ENCODE peak calls at places on chromosomes 16 and 17, in six cellular contexts. One of them, this sample, is unnamed.

GRCh38 chr17:12995896-12996295 is 21.9 kb downstream of the ELAC2 start:
- DNase-seq in effector CD8-positive, alpha-beta T cell: no peak
- DNase-seq in A549: no peak
- DNase-seq in NCI-H1436: no peak
- DNase-seq in right lobe of liver: no peak
- DNase-seq in uterus: no peak
- DNase-seq in this sample: no peak

GRCh38 chr16:82694239-82694874 is 67.6 kb downstream of the CDH13 start:
- DNase-seq in effector CD8-positive, alpha-beta T cell: no peak
- DNase-seq in A549: no peak
- DNase-seq in NCI-H1436: no peak
- DNase-seq in right lobe of liver: no peak
- DNase-seq in uterus: no peak
- DNase-seq in this sample: no peak

GRCh38 chr17:49388692-49389513 is 25.8 kb downstream of the PHB1 start:
- DNase-seq in effector CD8-positive, alpha-beta T cell: no peak
- DNase-seq in A549: no peak
- DNase-seq in NCI-H1436: no peak
- DNase-seq in right lobe of liver: no peak
- DNase-seq in uterus: no peak
- DNase-seq in this sample: no peak

GRCh38 chr17:81641825-81642489 is 5.0 kb downstream of the TSPAN10 start:
- DNase-seq in effector CD8-positive, alpha-beta T cell: no peak
- DNase-seq in A549: peak
- DNase-seq in NCI-H1436: no peak
- DNase-seq in right lobe of liver: no peak
- DNase-seq in uterus: no peak
- DNase-seq in this sample: no peak

GRCh38 chr17:64150237-64151015 is 20.5 kb upstream of the ERN1 start:
- DNase-seq in effector CD8-positive, alpha-beta T cell: no peak
- DNase-seq in A549: no peak
- DNase-seq in NCI-H1436: no peak
- DNase-seq in right lobe of liver: peak
- DNase-seq in uterus: no peak
- DNase-seq in this sample: no peak

GRCh38 chr17:20080513-20080912 is 71.4 kb downstream of the SPECC1 start:
- DNase-seq in effector CD8-positive, alpha-beta T cell: no peak
- DNase-seq in A549: no peak
- DNase-seq in NCI-H1436: no peak
- DNase-seq in right lobe of liver: no peak
- DNase-seq in uterus: no peak
- DNase-seq in this sample: no peak

GRCh38 chr17:7579001-7579838 is at the start of gene CD68:
- DNase-seq in effector CD8-positive, alpha-beta T cell: no peak
- DNase-seq in A549: peak
- DNase-seq in NCI-H1436: no peak
- DNase-seq in right lobe of liver: peak
- DNase-seq in uterus: peak
- DNase-seq in this sample: no peak

GRCh38 chr17:78725448-78726021 is 56.5 kb downstream of the CYTH1 start:
- DNase-seq in effector CD8-positive, alpha-beta T cell: no peak
- DNase-seq in A549: no peak
- DNase-seq in NCI-H1436: no peak
- DNase-seq in right lobe of liver: no peak
- DNase-seq in uterus: no peak
- DNase-seq in this sample: no peak

GRCh38 chr17:4872786-4873185 is 26.6 kb upstream of the C17orf107 start:
- DNase-seq in effector CD8-positive, alpha-beta T cell: no peak
- DNase-seq in A549: no peak
- DNase-seq in NCI-H1436: no peak
- DNase-seq in right lobe of liver: no peak
- DNase-seq in uterus: no peak
- DNase-seq in this sample: no peak